ENCODE peak calls at places on chromosomes 1 and 21, in four cellular contexts. S is brain microvascular endothelial cell, I is left lung, P is breast epithelium. Y is an unnamed sample.
A peak's percentile ranks its signal among the peaks of the same experiment; 100 is the strongest.

GRCh38 chr1:183029591-183030000 is 6.4 kb downstream of the LAMC1 start:
- DNase-seq in P (no peak), I (no peak), S (peak; percentile 51), Y (no peak)

GRCh38 chr1:71357708-71358107 is 276.9 kb upstream of the ZRANB2 start:
- DNase-seq in I (no peak), S (no peak), P (no peak), Y (no peak)

GRCh38 chr1:24182041-24182440 is 5.0 kb downstream of the IFNLR1 start:
- DNase-seq in S (no peak), P (no peak), I (no peak), Y (no peak)

GRCh38 chr1:116474921-116475849 is 95.6 kb downstream of the CD58 start:
- DNase-seq in S (no peak), P (no peak), I (no peak), Y (no peak)

GRCh38 chr1:48870596-48870995 is 93.9 kb upstream of the BEND5 start:
- DNase-seq in S (no peak), I (no peak), P (no peak), Y (no peak)

GRCh38 chr1:153465728-153466625 is 5.5 kb upstream of the S100A7 start:
- DNase-seq in I (peak; percentile 63), S (peak; percentile 7), P (no peak), Y (no peak)

GRCh38 chr1:209858561-209859103 is 30.9 kb downstream of the UTP25 start:
- DNase-seq in P (no peak), I (no peak), S (no peak), Y (no peak)

GRCh38 chr1:40657046-40657445 is 8.4 kb downstream of the RIMS3 start:
- DNase-seq in P (no peak), I (no peak), S (no peak), Y (no peak)

GRCh38 chr21:46022551-46023107 is 41.1 kb downstream of the COL6A1 start:
- DNase-seq in P (no peak), I (no peak), S (no peak), Y (no peak)

GRCh38 chr1:98429851-98430496 is 231.5 kb upstream of the SNX7 start:
- DNase-seq in I (peak; percentile 40), S (no peak), P (no peak), Y (no peak)

GRCh38 chr1:98053471-98054366 is 132.9 kb upstream of the DPYD start:
- DNase-seq in I (peak; percentile 59), P (no peak), S (peak; percentile 54), Y (no peak)

GRCh38 chr1:32765561-32766327 is 51.4 kb downstream of the YARS1 start:
- DNase-seq in S (no peak), I (no peak), P (no peak), Y (no peak)

GRCh38 chr1:14835725-14836124 is 237.2 kb downstream of the KAZN start:
- DNase-seq in S (no peak), P (no peak), I (no peak), Y (no peak)

GRCh38 chr1:23156940-23157339 is 11.7 kb downstream of the LUZP1 start:
- DNase-seq in S (no peak), I (no peak), P (no peak), Y (no peak)

GRCh38 chr1:8023995-8024313 is 2.2 kb downstream of the ERRFI1 start:
- DNase-seq in S (no peak), P (no peak), I (no peak), Y (no peak)

GRCh38 chr1:193520472-193520871 is 334.1 kb upstream of the B3GALT2 start:
- DNase-seq in S (peak; percentile 22), P (no peak), I (no peak), Y (no peak)

GRCh38 chr1:211783897-211784296 is 46.7 kb downstream of the LPGAT1 start:
- DNase-seq in I (no peak), S (no peak), P (no peak), Y (no peak)

GRCh38 chr1:17377325-17377953 is 5.4 kb downstream of the PADI6 start:
- DNase-seq in P (no peak), S (no peak), I (no peak), Y (no peak)

GRCh38 chr1:70807088-70807664 is 240.4 kb downstream of the PTGER3 start:
- DNase-seq in I (no peak), S (no peak), P (no peak), Y (no peak)

GRCh38 chr1:184810735-184811316 is 56.2 kb upstream of the EDEM3 start:
- DNase-seq in P (no peak), S (no peak), I (no peak), Y (no peak)

GRCh38 chr1:112359961-112360767 is 35.9 kb upstream of the CTTNBP2NL start:
- DNase-seq in I (peak; percentile 46), S (peak; percentile 28), P (peak; percentile 88), Y (peak; percentile 18)

GRCh38 chr1:75901371-75901770 is 30.8 kb downstream of the ASB17 start:
- DNase-seq in I (no peak), S (no peak), P (no peak), Y (no peak)

GRCh38 chr1:209989525-209989924 is 51.5 kb downstream of the SYT14 start:
- DNase-seq in P (no peak), I (no peak), S (no peak), Y (no peak)

GRCh38 chr1:72184099-72184695 is 98.1 kb downstream of the NEGR1 start:
- DNase-seq in P (no peak), S (no peak), I (no peak), Y (no peak)

GRCh38 chr1:180544050-180544449 is 14.7 kb upstream of the OVAAL start:
- DNase-seq in S (no peak), P (no peak), I (no peak), Y (no peak)

GRCh38 chr1:180542113-180542512 is 16.7 kb upstream of the OVAAL start:
- DNase-seq in I (no peak), S (no peak), P (peak; percentile 32), Y (no peak)

GRCh38 chr1:180540697-180541594 is 17.8 kb upstream of the OVAAL start:
- DNase-seq in P (peak; percentile 23), I (no peak), S (no peak), Y (no peak)

GRCh38 chr1:180545991-180546390 is 12.8 kb upstream of the OVAAL start:
- DNase-seq in I (no peak), S (no peak), P (no peak), Y (no peak)

DNA sequence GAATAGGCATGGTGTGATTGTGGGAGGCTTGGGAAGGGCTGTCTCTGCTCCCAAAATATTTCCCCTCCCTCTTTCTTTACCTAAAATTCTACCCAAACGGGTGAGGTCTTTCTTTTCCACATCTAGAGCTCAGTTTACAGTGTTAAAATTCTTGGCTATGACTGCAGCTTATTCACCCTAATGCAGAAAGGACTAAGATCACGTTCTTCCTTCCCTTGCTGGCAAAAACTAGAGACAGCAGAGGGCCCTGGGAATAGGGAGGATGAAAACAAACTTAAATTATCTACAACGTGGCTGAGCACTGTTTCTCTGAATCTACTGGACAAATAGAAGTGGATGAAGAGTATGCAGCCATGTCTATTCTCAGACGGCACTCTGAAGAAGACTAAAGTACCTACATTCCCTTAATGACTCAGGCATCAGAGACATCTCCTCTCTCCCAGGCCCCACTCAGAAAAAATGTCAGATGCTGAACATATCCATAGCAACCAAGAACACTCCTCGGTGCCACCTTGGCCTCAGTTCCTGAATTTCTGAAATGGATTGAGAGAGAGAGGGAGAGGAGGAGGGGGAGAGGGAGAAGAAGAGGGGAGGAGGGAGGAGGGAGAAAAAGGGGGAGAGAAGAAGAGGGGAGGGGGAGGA is 16.1 kb upstream of the OVAAL start:
- DNase-seq in I (no peak), S (peak; percentile 35), P (no peak), Y (no peak)
- H3K27ac ChIP-seq in I (no peak overlapping the region), S (no peak overlapping the region), P (peak overlapping the region; percentile 50), Y (no peak overlapping the region)

GRCh38 chr1:151444791-151445177 is 14.5 kb downstream of the POGZ start:
- DNase-seq in P (no peak), I (no peak), S (no peak), Y (no peak)
- H3K27ac ChIP-seq in P (peak overlapping the region; percentile 16), I (no peak overlapping the region), S (no peak overlapping the region), Y (no peak overlapping the region)

DNA sequence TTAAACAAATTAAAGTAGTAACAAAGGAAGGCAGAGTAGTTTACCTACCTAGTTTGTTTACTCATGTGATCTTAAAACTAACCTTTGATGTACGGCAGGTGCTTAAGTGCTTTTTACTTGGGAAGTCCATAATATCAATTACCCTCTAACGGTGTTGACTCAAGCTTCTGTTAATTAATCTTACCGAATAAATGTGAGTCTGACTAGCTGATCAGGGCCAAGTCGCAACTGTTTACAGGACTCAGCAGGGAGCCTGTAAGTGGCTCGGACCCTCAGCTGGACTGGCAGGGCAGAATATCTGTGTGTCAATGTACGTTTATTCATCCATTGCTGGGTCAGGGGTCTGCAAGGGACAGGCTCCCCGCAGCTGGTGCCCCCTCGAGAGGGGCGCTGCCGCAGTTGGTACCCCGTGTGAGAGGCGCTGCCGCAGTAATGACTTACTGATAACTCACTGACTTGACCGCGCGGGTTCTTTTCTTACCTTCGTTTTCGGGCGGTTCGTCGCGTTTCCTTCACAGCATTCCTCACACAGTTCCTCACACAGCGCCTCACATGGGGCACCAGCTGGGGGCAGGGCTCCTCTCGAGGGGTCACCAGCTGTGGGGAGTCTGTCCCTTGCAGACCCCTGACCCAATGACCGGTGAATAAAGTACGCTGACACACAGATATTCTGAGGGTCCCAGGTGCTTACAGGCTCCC is 2.9 kb downstream of the FMO1 start:
- DNase-seq in I (peak; percentile 34), S (peak; percentile 17), P (no peak), Y (no peak)
- H3K27ac ChIP-seq in I (no peak overlapping the region), S (no peak overlapping the region), P (peak overlapping the region; percentile 61), Y (no peak overlapping the region)

DNA sequence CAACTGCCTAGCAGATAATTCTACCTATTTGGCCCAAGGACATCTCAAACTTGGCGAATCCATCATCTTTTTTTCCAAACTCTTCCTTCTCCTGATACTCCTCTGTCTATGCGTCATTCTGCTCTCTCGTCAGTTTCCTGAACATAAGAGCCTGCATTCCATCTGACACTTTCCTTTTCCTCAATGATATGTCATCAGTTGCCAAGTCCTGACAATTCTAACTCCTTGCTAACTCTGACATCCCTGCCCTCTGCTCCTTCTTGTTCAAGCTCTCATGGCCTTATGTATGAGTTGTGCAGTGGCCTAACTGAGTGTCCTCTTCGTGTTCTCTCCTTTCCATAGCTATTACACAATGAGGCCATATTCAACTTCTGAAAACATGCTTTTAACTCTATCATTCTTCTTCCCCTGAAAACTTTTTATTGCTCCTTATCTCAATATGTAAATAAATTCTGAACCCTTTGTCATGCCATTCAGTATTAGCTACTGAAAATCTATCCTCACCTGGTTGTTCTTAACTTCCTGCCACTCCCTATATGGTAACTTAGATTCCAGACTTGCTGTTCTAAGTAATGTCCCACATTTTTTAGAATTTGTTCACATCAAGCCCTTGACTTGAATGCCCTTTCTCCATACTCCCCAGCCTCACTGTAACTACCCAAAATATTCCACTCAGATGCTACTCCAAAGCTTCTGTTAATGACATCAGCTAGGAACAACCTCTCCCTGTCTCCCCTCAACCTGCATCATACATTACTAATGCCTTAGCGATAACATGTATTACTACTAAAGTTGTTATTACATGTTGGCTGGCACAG is 11.5 kb downstream of the PALMD start:
- DNase-seq in S (no peak), P (no peak), I (no peak), Y (no peak)
- H3K27ac ChIP-seq in S (no peak overlapping the region), P (peak overlapping the region; percentile 50), I (no peak overlapping the region), Y (no peak overlapping the region)

GRCh38 chr1:205630651-205631009 is 1.2 kb downstream of the ELK4 start:
- DNase-seq in S (peak; percentile 8), I (no peak), P (no peak), Y (no peak)
- H3K27ac ChIP-seq in S (peak overlapping the region; percentile 94), I (peak overlapping the region; percentile 87), P (peak overlapping the region; percentile 96), Y (peak overlapping the region; percentile 66)